ENCODE peak calls at places on chromosomes 5 and 9, in nine cellular contexts. J is PC-3; S is psoas muscle; Q is suprapubic skin; T is CD8-positive, alpha-beta T cell; Z is breast epithelium; A is GM23338; K is vagina; L is right atrium auricular region. F is an unnamed sample. For H3K27me3, the result is how much of the 10 kb centered on the place peaks cover.

GRCh38 chr5:176533390-176533789 is 3.8 kb downstream of the RNF44 start:
- DNase-seq in J (no peak), S (no peak), Q (no peak), T (no peak), Z (no peak), A (no peak), K (no peak), L (no peak), F (no peak)

GRCh38 chr5:428754-429452 is 14.1 kb upstream of the EXOC3 start:
- DNase-seq in J (no peak), S (peak), Q (no peak), T (no peak), Z (no peak), A (no peak), K (no peak), L (no peak), F (no peak)

GRCh38 chr5:39172593-39172992 is 46.8 kb downstream of the FYB1 start:
- DNase-seq in J (no peak), S (no peak), Q (no peak), T (no peak), Z (no peak), A (no peak), K (no peak), L (no peak), F (no peak)

GRCh38 chr5:95130951-95131350 is 153.9 kb downstream of the MCTP1 start:
- DNase-seq in J (no peak), S (no peak), Q (no peak), T (no peak), Z (no peak), A (peak), K (no peak), L (no peak), F (peak)

GRCh38 chr5:172911976-172912375 is 47.2 kb upstream of the RPL26L1 start:
- DNase-seq in J (no peak), S (no peak), Q (no peak), T (no peak), Z (no peak), A (no peak), K (no peak), L (no peak), F (no peak)

GRCh38 chr5:40080191-40080590 is 599.5 kb upstream of the PTGER4 start:
- DNase-seq in J (no peak), S (no peak), Q (no peak), T (no peak), Z (no peak), A (no peak), K (no peak), L (no peak), F (no peak)

GRCh38 chr5:37792976-37793328 is 46.9 kb downstream of the GDNF start:
- DNase-seq in J (peak), S (no peak), Q (no peak), T (no peak), Z (no peak), A (no peak), K (no peak), L (no peak), F (peak)

GRCh38 chr5:34045996-34046395 is 3.0 kb upstream of the C1QTNF3 start:
- DNase-seq in J (peak), S (no peak), Q (no peak), T (no peak), Z (no peak), A (no peak), K (no peak), L (no peak), F (peak)

GRCh38 chr9:6631207-6631512 is 14.4 kb downstream of the GLDC start:
- DNase-seq in J (no peak), S (no peak), Q (no peak), T (no peak), Z (no peak), A (no peak), K (no peak), L (no peak), F (no peak)

GRCh38 chr9:4792054-4792571 is 631 bp upstream of the RCL1 start:
- DNase-seq in J (no peak), S (no peak), Q (no peak), T (peak), Z (no peak), A (no peak), K (no peak), L (no peak), F (no peak)

GRCh38 chr9:125894566-125894965 is 147.4 kb downstream of the PBX3 start:
- DNase-seq in J (peak), S (no peak), Q (no peak), T (no peak), Z (no peak), A (no peak), K (no peak), L (no peak), F (peak)

GRCh38 chr5:4208537-4208936 is 612.9 kb downstream of the IRX1 start:
- DNase-seq in J (no peak), S (no peak), Q (no peak), T (no peak), Z (no peak), A (no peak), K (no peak), L (no peak), F (no peak)

GRCh38 chr9:79570449-79571308 is 1.1 kb upstream of the TLE4 start:
- DNase-seq in J (peak), S (peak), Q (peak), T (peak), Z (peak), A (peak), K (no peak), L (peak), F (no peak)

GRCh38 chr9:105860526-105860925 is 166.2 kb downstream of the TMEM38B start:
- DNase-seq in J (no peak), S (no peak), Q (no peak), T (no peak), Z (no peak), A (no peak), K (no peak), L (no peak), F (peak)

GRCh38 chr9:126423022-126423708 is 96.5 kb downstream of the MVB12B start:
- DNase-seq in J (no peak), S (no peak), Q (no peak), T (no peak), Z (no peak), A (no peak), K (peak), L (no peak), F (peak)

GRCh38 chr9:22463205-22463604 is 16.6 kb downstream of the DMRTA1 start:
- DNase-seq in J (peak), S (no peak), Q (no peak), T (no peak), Z (no peak), A (no peak), K (no peak), L (no peak), F (peak)

GRCh38 chr9:25678147-25678666 is at the start of gene TUSC1:
- DNase-seq in J (peak), S (peak), Q (peak), T (no peak), Z (peak), A (peak), K (peak), L (peak), F (peak)

GRCh38 chr9:80163889-80164288 is 592.1 kb downstream of the TLE4 start:
- DNase-seq in J (no peak), S (no peak), Q (no peak), T (no peak), Z (no peak), A (no peak), K (no peak), L (no peak), F (no peak)

GRCh38 chr5:93299596-93300308 is 281.3 kb downstream of the NR2F1-AS1 start:
- DNase-seq in J (no peak), S (no peak), Q (no peak), T (no peak), Z (no peak), A (peak), K (no peak), L (no peak), F (no peak)

GRCh38 chr9:70835323-70835722 is 286.1 kb downstream of the TRPM3 start:
- DNase-seq in J (no peak), S (no peak), Q (no peak), T (no peak), Z (no peak), A (no peak), K (no peak), L (no peak), F (peak)

GRCh38 chr9:119283118-119283794 is 86.0 kb downstream of the BRINP1 start:
- DNase-seq in J (no peak), S (no peak), Q (no peak), T (no peak), Z (no peak), A (peak), K (no peak), L (peak), F (peak)

GRCh38 chr5:134086943-134087305 is 27.6 kb upstream of the TCF7 start:
- DNase-seq in J (no peak), S (no peak), Q (no peak), T (peak), Z (no peak), A (no peak), K (no peak), L (no peak), F (no peak)

GRCh38 chr9:70924380-70924779 is 197.0 kb downstream of the TRPM3 start:
- DNase-seq in J (no peak), S (no peak), Q (no peak), T (no peak), Z (no peak), A (no peak), K (no peak), L (no peak), F (no peak)

GRCh38 chr9:91734371-91734981 is 215.6 kb downstream of the ROR2 start:
- DNase-seq in J (peak), S (peak), Q (peak), T (peak), Z (no peak), A (peak), K (no peak), L (peak), F (peak)

GRCh38 chr9:113636693-113637092 is 173.2 kb downstream of the RGS3 start:
- DNase-seq in J (no peak), S (no peak), Q (peak), T (no peak), Z (no peak), A (no peak), K (no peak), L (no peak), F (no peak)

GRCh38 chr9:114691046-114691955 is 9.3 kb upstream of the TEX48 start:
- DNase-seq in J (peak), S (no peak), Q (no peak), T (peak), Z (peak), A (no peak), K (no peak), L (no peak), F (peak)

GRCh38 chr5:4233671-4234070 is 638.0 kb downstream of the IRX1 start:
- DNase-seq in J (no peak), S (no peak), Q (no peak), T (no peak), Z (no peak), A (peak), K (no peak), L (no peak), F (no peak)

GRCh38 chr9:9790216-9790872 is 822.5 kb downstream of the PTPRD start:
- DNase-seq in J (peak), S (no peak), Q (no peak), T (no peak), Z (no peak), A (peak), K (no peak), L (no peak), F (peak)

GRCh38 chr9:133658442-133659431 is 22.6 kb downstream of the DBH start:
- DNase-seq in J (peak), S (peak), Q (no peak), T (no peak), Z (no peak), A (no peak), K (no peak), L (peak), F (peak)

DNA sequence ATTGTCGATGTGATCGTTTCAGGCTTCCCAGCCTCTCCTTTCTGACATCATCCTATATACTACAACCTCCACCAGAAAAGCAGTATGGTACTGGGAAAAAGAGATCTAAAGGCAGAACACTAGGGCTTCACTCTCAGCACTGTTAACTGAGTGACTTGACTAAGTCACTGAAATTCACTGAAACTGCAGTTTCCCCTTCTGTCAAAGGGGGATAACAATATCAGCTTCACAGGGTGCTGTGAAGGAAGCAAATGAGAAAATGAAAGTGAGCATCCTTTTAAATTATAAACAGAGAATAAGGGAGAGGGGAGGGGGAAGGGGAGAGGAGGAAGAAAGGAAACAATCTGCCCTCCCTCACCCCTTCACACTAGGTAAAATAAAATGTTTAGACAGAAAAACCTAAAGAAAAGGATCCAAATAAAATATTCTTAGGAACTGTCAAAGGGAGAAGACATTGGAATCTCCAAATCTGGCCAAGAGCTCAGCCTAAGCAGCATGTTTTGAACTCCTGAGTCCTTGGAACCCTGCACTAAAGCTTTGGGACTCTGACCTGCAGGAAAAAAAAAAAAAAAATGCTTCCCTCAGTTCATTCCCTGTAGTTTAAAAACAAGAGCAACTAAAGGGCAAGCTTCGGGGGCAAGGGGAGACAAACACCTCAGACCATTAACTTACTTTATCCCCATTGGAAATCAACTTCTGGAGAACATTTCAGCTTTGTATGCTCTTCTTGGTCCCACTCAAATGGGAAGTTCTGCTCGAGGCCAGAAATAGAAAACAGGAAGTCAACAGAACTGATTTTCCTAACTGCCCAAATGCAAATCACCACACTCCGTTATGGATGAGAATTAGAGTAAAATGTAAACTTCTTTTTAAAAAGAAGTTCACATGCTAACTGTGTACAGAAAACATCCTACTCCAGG is 178.3 kb downstream of the DEPDC1B start:
- DNase-seq in J (no peak), S (no peak), Q (no peak), T (no peak), Z (no peak), A (no peak), K (no peak), L (no peak), F (no peak)
- TF ChIP-seq CTCF in J (no peak), S (no peak), Q (no peak), T (no peak), Z (no peak), A (no peak), K (no peak), L (no peak), F (no peak)

DNA sequence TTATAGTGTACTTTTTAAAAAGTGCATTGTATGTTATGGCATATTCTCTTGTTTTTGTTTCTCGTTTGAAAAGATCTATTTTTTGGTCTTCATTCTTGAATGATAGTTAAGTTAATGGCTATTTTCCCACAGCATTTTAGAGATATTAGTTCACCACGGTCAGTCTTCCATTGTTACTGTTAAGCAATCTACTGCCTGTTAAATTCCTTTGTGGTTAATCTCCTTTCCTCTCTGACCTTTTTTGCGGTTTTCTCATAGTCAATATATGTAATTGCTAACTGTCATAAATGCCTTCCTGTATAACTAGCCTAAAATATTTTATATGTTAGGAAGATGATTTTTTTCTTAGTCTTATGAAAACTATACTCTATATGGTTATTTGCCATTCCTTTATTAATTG is 250.8 kb upstream of the FBXL7 start:
- DNase-seq in J (peak), S (no peak), Q (no peak), T (no peak), Z (no peak), A (no peak), K (no peak), L (no peak), F (peak)
- H3K27me3 ChIP-seq in J (under half), S (under half), Q (under half), T (under half), Z (under half), A (under half), K (under half), L (under half), F (under half)

DNA sequence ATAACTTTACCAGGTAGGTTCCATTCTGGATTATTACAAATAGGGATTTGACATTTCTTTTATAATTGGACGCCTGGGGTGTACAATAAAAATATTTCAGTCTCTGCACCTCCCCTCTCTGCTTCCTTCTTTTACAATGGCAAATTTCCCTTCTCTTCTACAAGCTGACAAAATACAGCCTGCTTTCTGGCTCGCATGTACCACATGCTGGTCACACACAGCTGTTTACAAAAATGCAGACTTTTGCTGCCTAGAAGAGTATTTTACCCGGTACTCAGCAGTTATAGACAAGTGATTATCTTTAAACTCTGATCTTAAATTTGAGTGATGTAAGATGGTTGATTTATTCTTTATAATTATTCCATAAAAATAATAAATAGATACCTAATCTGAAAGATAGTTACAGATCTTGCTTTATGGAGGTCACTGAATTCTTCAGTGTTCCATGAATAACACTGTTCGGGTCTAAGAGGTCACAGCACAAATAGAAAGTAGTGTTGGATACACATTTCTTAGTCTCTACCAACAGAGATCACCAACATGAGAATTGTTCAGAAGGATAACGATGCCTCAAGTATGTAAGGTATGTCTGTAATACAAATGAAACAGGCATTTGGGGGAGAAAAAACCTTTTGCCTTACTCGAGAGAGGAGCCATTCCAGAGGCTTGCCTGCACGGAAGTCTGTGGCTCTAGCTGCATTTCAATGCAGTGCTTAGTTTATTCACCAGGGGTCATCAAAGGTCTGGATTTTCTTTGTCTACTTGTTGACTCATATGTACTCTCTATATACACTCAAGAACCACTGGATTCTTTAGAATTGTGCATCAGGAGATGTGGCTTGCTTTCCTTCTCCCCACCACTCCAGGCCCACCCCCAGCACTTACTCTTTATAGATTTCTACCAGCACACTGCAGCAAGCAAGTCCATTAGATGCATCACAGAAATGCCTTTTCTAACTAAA is 206.6 kb upstream of the RFX3 start:
- DNase-seq in J (peak), S (no peak), Q (no peak), T (peak), Z (peak), A (peak), K (no peak), L (peak), F (peak)
- H3K4me3 ChIP-seq in J (no peak), S (peak), Q (no peak), T (no peak), Z (no peak), A (no peak), K (peak), L (no peak), F (no peak)

DNA sequence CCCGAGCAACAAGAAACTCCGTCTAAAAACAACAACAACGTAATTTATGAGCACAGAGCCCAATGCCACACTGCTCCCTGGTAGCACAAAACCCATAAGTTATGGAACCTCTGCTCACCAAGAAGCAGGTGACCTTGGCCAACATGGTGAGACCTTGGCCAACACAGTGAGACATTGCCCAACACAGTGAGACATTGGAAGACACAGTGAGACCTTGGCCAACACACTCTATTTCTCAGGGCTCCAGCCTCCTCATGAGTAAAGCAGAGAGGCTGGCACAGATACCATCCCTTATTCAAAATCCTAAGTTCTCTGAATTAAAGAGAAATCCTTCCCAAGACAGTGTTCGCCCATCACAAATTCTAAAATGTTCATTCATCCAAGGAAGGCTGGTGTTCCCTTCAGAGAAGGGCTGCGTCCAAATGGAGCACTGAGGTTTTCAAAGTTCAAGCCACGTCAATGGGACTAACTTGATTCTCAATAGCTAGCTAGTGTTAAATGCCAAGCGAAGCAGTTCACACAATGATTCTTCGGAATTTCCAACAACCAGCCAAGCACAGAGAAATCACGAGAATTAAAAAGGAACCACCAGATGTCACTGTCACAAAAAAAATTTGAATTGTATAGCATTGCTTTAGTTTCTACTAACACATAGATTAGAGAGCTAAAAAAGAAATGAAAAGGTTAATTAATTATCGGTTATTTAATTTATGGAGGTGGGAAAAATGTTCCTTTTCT is 29.4 kb downstream of the TTC39B start:
- DNase-seq in J (peak), S (no peak), Q (no peak), T (no peak), Z (no peak), A (peak), K (no peak), L (no peak), F (peak)
- TF ChIP-seq CTCF in J (peak), S (peak), Q (no peak), T (peak), Z (peak), A (peak), K (no peak), L (peak), F (peak)